ENCODE peak calls at places on chromosomes 12 and 14, in eight cellular contexts. Y is psoas muscle, D is GM06990, C is cardiac fibroblast, W is mesendoderm, U is fibroblast of the aortic adventitia, P is tibial artery, Z is GM12865. Q is an unnamed sample.

GRCh38 chr12:66648336-66648735 is 30.5 kb downstream of the GRIP1 start:
- DNase-seq in Y (no peak), D (no peak), C (no peak), W (no peak), U (no peak), P (no peak), Z (no peak), Q (no peak)

GRCh38 chr12:10501031-10501430 is 4.7 kb upstream of the EIF2S3B start:
- DNase-seq in Y (no peak), D (no peak), C (peak; percentile 54), W (no peak), U (peak; percentile 28), P (no peak), Z (peak; percentile 8), Q (no peak)

GRCh38 chr12:6034596-6034995 is 89.5 kb upstream of the ANO2 start:
- DNase-seq in Y (no peak), D (no peak), C (no peak), W (no peak), U (no peak), P (no peak), Z (no peak), Q (no peak)

GRCh38 chr12:109640961-109641360 is 67.4 kb downstream of the MVK start:
- DNase-seq in Y (no peak), D (no peak), C (no peak), W (no peak), U (no peak), P (no peak), Z (no peak), Q (no peak)

GRCh38 chr14:103749452-103749851 is 33.8 kb downstream of the ZFYVE21 start:
- DNase-seq in Y (no peak), D (no peak), C (no peak), W (no peak), U (no peak), P (no peak), Z (no peak), Q (no peak)

GRCh38 chr14:67763158-67763822 is 53.1 kb downstream of the ZFYVE26 start:
- DNase-seq in Y (no peak), D (no peak), C (no peak), W (no peak), U (no peak), P (no peak), Z (no peak), Q (no peak)

GRCh38 chr12:79373896-79374499 is 316.8 kb downstream of the PAWR start:
- DNase-seq in Y (no peak), D (peak; percentile 2), C (peak; percentile 38), W (peak; percentile 41), U (peak; percentile 35), P (no peak), Z (peak; percentile 18), Q (no peak)

GRCh38 chr12:116143883-116144266 is 133.6 kb downstream of the MED13L start:
- DNase-seq in Y (no peak), D (no peak), C (peak; percentile 73), W (peak; percentile 87), U (peak; percentile 65), P (no peak), Z (no peak), Q (no peak)

GRCh38 chr12:96981053-96981452 is 74.0 kb downstream of the NEDD1 start:
- DNase-seq in Y (no peak), D (no peak), C (peak; percentile 94), W (peak; percentile 18), U (peak; percentile 84), P (no peak), Z (no peak), Q (peak; percentile 76)

GRCh38 chr12:128813883-128814282 is 9.9 kb downstream of the SLC15A4 start:
- DNase-seq in Y (no peak), D (no peak), C (no peak), W (no peak), U (peak; percentile 72), P (no peak), Z (peak; percentile 77), Q (no peak)

GRCh38 chr14:76782115-76782884 is 21.0 kb downstream of the VASH1 start:
- DNase-seq in Y (no peak), D (no peak), C (no peak), W (no peak), U (no peak), P (no peak), Z (no peak), Q (no peak)

GRCh38 chr12:65501093-65501621 is 222.7 kb downstream of the MSRB3 start:
- DNase-seq in Y (peak; percentile 76), D (no peak), C (no peak), W (no peak), U (peak; percentile 91), P (peak; percentile 48), Z (no peak), Q (no peak)

GRCh38 chr14:102316746-102317563 is 2.6 kb upstream of the ZNF839 start:
- DNase-seq in Y (peak; percentile 96), D (peak; percentile 92), C (peak; percentile 95), W (peak; percentile 98), U (peak; percentile 92), P (peak; percentile 92), Z (peak; percentile 95), Q (peak; percentile 73)

GRCh38 chr14:102318781-102319276 is 717 bp upstream of the ZNF839 start:
- DNase-seq in Y (no peak), D (no peak), C (no peak), W (no peak), U (no peak), P (no peak), Z (no peak), Q (no peak)

GRCh38 chr14:102317564-102318248 is 1.8 kb upstream of the ZNF839 start:
- DNase-seq in Y (peak; percentile 77), D (no peak), C (peak; percentile 33), W (peak; percentile 92), U (no peak), P (no peak), Z (peak; percentile 70), Q (no peak)

GRCh38 chr14:102316048-102316745 is 3.3 kb upstream of the ZNF839 start:
- DNase-seq in Y (no peak), D (peak; percentile 30), C (peak; percentile 83), W (no peak), U (peak; percentile 84), P (peak; percentile 45), Z (peak; percentile 64), Q (peak; percentile 59)

DNA sequence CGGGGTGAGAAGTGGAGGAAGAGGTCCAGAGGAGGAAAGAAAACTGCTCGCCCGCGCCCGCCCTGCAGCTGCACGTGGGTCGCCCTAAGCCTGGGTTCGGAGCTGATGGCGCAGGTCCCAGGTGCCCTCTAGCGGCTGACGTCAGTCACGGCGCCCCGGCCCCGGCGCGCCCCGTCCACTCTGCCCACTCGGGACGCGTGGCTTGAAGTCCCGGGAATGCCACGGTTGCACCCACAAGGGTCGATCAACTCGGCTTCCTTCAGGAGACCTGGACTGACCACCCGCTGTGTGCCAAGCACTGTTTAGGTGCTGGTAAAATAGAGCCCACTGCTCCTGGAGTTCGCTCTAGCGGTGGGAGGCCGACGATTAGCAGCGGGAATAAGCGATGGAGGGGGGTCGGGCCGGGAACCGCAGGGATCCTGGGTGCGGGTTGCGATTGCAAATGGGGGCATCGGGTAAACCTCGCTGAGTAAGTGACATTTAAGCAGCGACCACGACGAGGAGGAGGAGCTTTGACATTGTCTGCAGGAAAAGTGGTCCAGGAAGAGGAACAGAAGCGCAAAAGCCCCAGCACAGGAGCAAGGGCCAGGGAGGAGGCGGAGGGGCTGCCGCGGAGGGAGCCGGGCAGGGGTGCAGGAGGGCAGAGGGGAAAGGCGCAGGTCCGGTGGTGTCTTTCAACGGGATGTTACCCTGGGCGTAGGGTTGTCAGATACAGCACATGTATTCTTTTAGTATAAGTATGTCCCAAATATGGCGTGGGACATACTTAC is 5.1 kb upstream of the ZNF839 start:
- DNase-seq in Y (peak; percentile 93), D (peak; percentile 83), C (peak; percentile 89), W (peak; percentile 80), U (peak; percentile 84), P (peak; percentile 82), Z (peak; percentile 91), Q (peak; percentile 56)
- H3K4me3 ChIP-seq in Y (peak overlapping the region; percentile 71), D (peak overlapping the region; percentile 63), C (peak overlapping the region; percentile 43), W (peak overlapping the region; percentile 33), U (peak overlapping the region; percentile 58), P (peak overlapping the region; percentile 47), Z (peak overlapping the region; percentile 51), Q (peak overlapping the region; percentile 47)

DNA sequence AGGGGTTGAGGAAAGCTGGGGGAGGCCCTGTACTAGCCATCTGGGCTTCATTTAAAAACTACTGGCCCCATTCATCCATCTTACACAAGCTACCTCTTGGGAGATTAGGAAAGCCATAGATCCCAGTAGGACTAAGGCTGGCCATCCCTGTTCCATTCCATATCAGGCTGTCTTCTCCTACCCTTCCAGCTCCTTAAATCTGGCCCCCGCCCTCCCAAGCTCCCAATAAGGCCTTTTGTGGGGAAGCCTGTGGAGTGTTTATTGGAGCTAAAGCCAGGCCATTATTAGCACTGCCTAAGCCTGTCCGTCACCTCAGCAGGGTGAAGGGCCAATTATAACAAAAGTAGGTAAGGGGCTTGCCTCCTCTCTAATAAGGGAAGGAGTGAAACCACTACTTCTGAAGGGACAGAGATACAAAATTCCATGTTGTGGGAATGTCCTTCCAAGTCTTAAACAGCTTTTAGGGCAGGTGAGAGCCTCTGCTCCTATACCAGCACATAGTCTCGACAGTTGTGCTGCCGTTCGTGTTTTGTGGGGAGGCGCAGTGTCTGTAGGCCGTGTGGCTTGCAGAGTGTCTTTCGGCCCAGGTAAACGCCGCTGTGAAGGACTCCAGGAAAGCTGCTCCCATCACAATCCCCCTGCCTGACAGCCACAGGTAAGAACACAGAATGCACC is 3.7 kb downstream of the MYL6 start:
- DNase-seq in Y (no peak), D (no peak), C (peak; percentile 9), W (peak; percentile 19), U (no peak), P (no peak), Z (no peak), Q (no peak)
- H3K4me3 ChIP-seq in Y (peak overlapping the region; percentile 95), D (no peak overlapping the region), C (no peak overlapping the region), W (no peak overlapping the region), U (no peak overlapping the region), P (peak overlapping the region; percentile 93), Z (no peak overlapping the region), Q (no peak overlapping the region)

GRCh38 chr14:23364604-23365352 is at the start of gene EFS:
- DNase-seq in Y (no peak), D (no peak), C (no peak), W (peak; percentile 90), U (no peak), P (peak; percentile 68), Z (no peak), Q (no peak)

GRCh38 chr14:23362200-23362599 is 2.8 kb downstream of the EFS start:
- DNase-seq in Y (no peak), D (no peak), C (no peak), W (peak; percentile 44), U (peak; percentile 10), P (no peak), Z (no peak), Q (no peak)

GRCh38 chr14:23365353-23366162 is 586 bp upstream of the EFS start:
- DNase-seq in Y (no peak), D (no peak), C (no peak), W (peak; percentile 61), U (no peak), P (no peak), Z (no peak), Q (no peak)

GRCh38 chr14:23366163-23366921 is 1.4 kb upstream of the EFS start:
- DNase-seq in Y (peak; percentile 83), D (no peak), C (peak; percentile 26), W (peak; percentile 97), U (no peak), P (peak; percentile 76), Z (no peak), Q (no peak)

GRCh38 chr14:23364164-23364571 is 804 bp downstream of the EFS start:
- DNase-seq in Y (no peak), D (no peak), C (no peak), W (peak; percentile 86), U (no peak), P (peak; percentile 78), Z (no peak), Q (no peak)
- H3K4me3 ChIP-seq in Y (peak overlapping the region; percentile 65), D (no peak overlapping the region), C (no peak overlapping the region), W (peak overlapping the region; percentile 80), U (peak overlapping the region; percentile 35), P (peak overlapping the region; percentile 70), Z (no peak overlapping the region), Q (peak overlapping the region; percentile 51)

GRCh38 chr14:100165825-100166520 is 6.5 kb upstream of the DEGS2 start:
- DNase-seq in Y (no peak), D (no peak), C (no peak), W (no peak), U (no peak), P (no peak), Z (no peak), Q (no peak)
- H3K4me3 ChIP-seq in Y (no peak overlapping the region), D (peak overlapping the region; percentile 48), C (no peak overlapping the region), W (no peak overlapping the region), U (no peak overlapping the region), P (peak overlapping the region; percentile 13), Z (no peak overlapping the region), Q (no peak overlapping the region)